ENCODE peak calls at places on chromosome 13, in ten cellular contexts. A, Z, O, K, U, R, W, M, I and L are unnamed samples.

GRCh38 chr13:31321457-31321856 is 121.7 kb downstream of the B3GLCT start:
- DNase-seq in A (no peak), Z (no peak), O (no peak), K (no peak), U (no peak), R (no peak), W (no peak), M (no peak), I (no peak), L (no peak)

GRCh38 chr13:67792151-67792665 is 562.1 kb upstream of the PCDH9 start:
- DNase-seq in A (no peak), Z (no peak), O (no peak), K (no peak), U (no peak), R (no peak), W (no peak), M (no peak), I (no peak), L (no peak)

GRCh38 chr13:59478908-59479307 is 684.8 kb downstream of the DIAPH3 start:
- DNase-seq in A (no peak), Z (no peak), O (no peak), K (no peak), U (no peak), R (no peak), W (no peak), M (no peak), I (no peak), L (no peak)

GRCh38 chr13:108606424-108606823 is 23.0 kb upstream of the MYO16 start:
- DNase-seq in A (no peak), Z (no peak), O (no peak), K (no peak), U (no peak), R (no peak), W (no peak), M (no peak), I (no peak), L (no peak)

GRCh38 chr13:70408865-70409264 is 300.6 kb upstream of the KLHL1 start:
- DNase-seq in A (no peak), Z (no peak), O (no peak), K (no peak), U (no peak), R (no peak), W (no peak), M (no peak), I (no peak), L (no peak)

GRCh38 chr13:24381539-24382265 is 72.3 kb downstream of the C1QTNF9 start:
- DNase-seq in A (no peak), Z (no peak), O (no peak), K (no peak), U (no peak), R (no peak), W (peak; percentile 39), M (no peak), I (no peak), L (no peak)

GRCh38 chr13:66680031-66680430 is 550.1 kb downstream of the PCDH9 start:
- DNase-seq in A (no peak), Z (no peak), O (no peak), K (no peak), U (no peak), R (no peak), W (no peak), M (no peak), I (no peak), L (no peak)

GRCh38 chr13:66992183-66992582 is 238.0 kb downstream of the PCDH9 start:
- DNase-seq in A (no peak), Z (no peak), O (no peak), K (no peak), U (no peak), R (no peak), W (peak; percentile 73), M (no peak), I (no peak), L (no peak)

GRCh38 chr13:29909975-29910674 is 59.7 kb upstream of the UBL3 start:
- DNase-seq in A (no peak), Z (no peak), O (no peak), K (no peak), U (no peak), R (peak; percentile 60), W (peak; percentile 78), M (no peak), I (no peak), L (no peak)

GRCh38 chr13:51179432-51179971 is 42.7 kb upstream of the FAM124A start:
- DNase-seq in A (no peak), Z (no peak), O (no peak), K (no peak), U (no peak), R (no peak), W (no peak), M (no peak), I (no peak), L (no peak)

GRCh38 chr13:41858783-41859182 is 102.1 kb downstream of the VWA8 start:
- DNase-seq in A (no peak), Z (no peak), O (no peak), K (no peak), U (no peak), R (no peak), W (peak; percentile 26), M (no peak), I (no peak), L (no peak)

GRCh38 chr13:106491928-106492327 is 43.5 kb downstream of the EFNB2 start:
- DNase-seq in A (no peak), Z (no peak), O (no peak), K (no peak), U (no peak), R (no peak), W (no peak), M (no peak), I (no peak), L (no peak)

GRCh38 chr13:91346848-91347211 is 657 bp upstream of the MIR17HG start:
- DNase-seq in A (peak; percentile 26), Z (peak; percentile 73), O (no peak), K (no peak), U (no peak), R (peak; percentile 11), W (no peak), M (no peak), I (no peak), L (peak; percentile 21)

GRCh38 chr13:74661851-74662250 is 527.6 kb upstream of the KLF12 start:
- DNase-seq in A (no peak), Z (no peak), O (no peak), K (no peak), U (no peak), R (no peak), W (no peak), M (no peak), I (no peak), L (no peak)

DNA sequence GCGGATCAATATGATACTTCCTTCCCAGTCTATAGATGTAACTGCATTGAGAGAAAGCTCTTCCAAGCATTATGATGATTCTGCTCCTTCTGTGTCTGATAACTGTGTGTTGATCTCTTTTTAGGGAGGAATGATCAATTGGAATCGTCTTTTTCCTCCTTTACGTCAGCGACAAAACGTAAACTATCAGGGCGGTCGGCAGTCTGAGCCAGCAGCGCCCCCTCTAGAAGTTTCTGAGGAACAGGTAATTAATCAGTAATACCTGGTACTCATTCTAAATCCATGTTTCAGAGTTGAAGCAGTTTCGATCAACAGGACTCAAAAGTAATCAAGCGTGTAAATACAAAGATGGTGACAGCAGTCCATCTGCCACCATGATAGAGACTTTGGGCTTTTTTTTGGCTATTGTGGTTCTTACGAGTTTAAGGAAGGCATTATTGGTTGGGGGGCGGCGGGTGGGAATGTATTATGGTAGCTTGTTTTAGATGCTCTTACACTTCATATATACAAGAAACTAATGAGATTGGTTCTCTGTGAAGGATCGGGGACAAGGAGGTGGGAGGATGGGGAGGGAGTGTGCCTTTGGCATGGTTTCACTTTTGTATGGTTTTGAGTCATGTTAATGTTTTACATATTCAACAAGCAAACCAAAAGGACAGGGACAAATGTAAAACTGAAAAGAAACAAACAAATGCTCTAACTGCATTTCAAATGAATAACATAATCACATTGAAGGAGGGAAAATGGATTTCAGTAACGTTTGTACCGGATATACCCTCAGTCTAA is 60.7 kb upstream of the GPR183 start:
- DNase-seq in A (no peak), Z (no peak), O (no peak), K (no peak), U (no peak), R (no peak), W (no peak), M (no peak), I (no peak), L (no peak)
- TF ChIP-seq CTCF in A (no peak), Z (no peak), O (no peak), K (no peak), U (no peak), R (no peak), W (no peak), M (no peak), I (no peak), L (no peak)

GRCh38 chr13:52455677-52456041 is 381 bp downstream of the CKAP2 start:
- DNase-seq in A (peak; percentile 80), Z (peak; percentile 94), O (peak; percentile 74), K (peak; percentile 53), U (peak; percentile 45), R (peak; percentile 49), W (peak; percentile 43), M (peak; percentile 55), I (peak; percentile 79), L (peak; percentile 61)

GRCh38 chr13:52452470-52452869 is 2.0 kb upstream of the VPS36 start:
- DNase-seq in A (no peak), Z (no peak), O (no peak), K (no peak), U (no peak), R (no peak), W (no peak), M (no peak), I (no peak), L (no peak)

GRCh38 chr13:52454459-52454824 is 836 bp upstream of the CKAP2 start:
- DNase-seq in A (no peak), Z (peak; percentile 79), O (no peak), K (no peak), U (no peak), R (no peak), W (peak; percentile 8), M (no peak), I (no peak), L (peak; percentile 73)

GRCh38 chr13:52450793-52451116 is 321 bp upstream of the VPS36 start:
- DNase-seq in A (no peak), Z (no peak), O (no peak), K (no peak), U (no peak), R (no peak), W (no peak), M (no peak), I (no peak), L (no peak)

GRCh38 chr13:52454825-52455676 is at the start of gene CKAP2:
- DNase-seq in A (peak; percentile 95), Z (peak; percentile 98), O (peak; percentile 87), K (peak; percentile 76), U (peak; percentile 70), R (peak; percentile 91), W (peak; percentile 93), M (peak; percentile 91), I (peak; percentile 96), L (peak; percentile 96)
- TF ChIP-seq POLR2A in A (peak; percentile 77), Z (peak; percentile 83), O (peak; percentile 68), K (peak; percentile 72), U (no peak), R (peak; percentile 55), W (peak; percentile 77), M (peak; percentile 57), I (peak; percentile 82), L (peak; percentile 95)

GRCh38 chr13:27440408-27440807 is 10.0 kb downstream of the MTIF3 start:
- DNase-seq in A (no peak), Z (no peak), O (no peak), K (no peak), U (no peak), R (no peak), W (no peak), M (no peak), I (no peak), L (no peak)
- H3K4me1 ChIP-seq in A (no peaks in the 10 kb centered on the region), Z (peaks cover 20% of the 10 kb centered on the region), O (no peaks in the 10 kb centered on the region), K (no peaks in the 10 kb centered on the region), U (peaks cover 19% of the 10 kb centered on the region), R (peaks cover 4% of the 10 kb centered on the region), W (no peaks in the 10 kb centered on the region), M (no peaks in the 10 kb centered on the region), I (no peaks in the 10 kb centered on the region), L (no peaks in the 10 kb centered on the region)

GRCh38 chr13:101945435-101945834 is 456.4 kb downstream of the FGF14 start:
- DNase-seq in A (no peak), Z (no peak), O (no peak), K (no peak), U (no peak), R (no peak), W (no peak), M (no peak), I (no peak), L (no peak)
- TF ChIP-seq CTCF in A (no peak), Z (no peak), O (no peak), K (no peak), U (no peak), R (no peak), W (peak; percentile 1), M (no peak), I (no peak), L (no peak)